ENCODE peak calls at places on chromosomes 6 and 20, in four cellular contexts. One of them, this sample, is unnamed. For H3K4me1, the result is how much of the 10 kb centered on the place peaks cover.

GRCh38 chr6:42306439-42307140 is 88.9 kb upstream of the MRPS10 start:
- DNase-seq in HCT116: no peak
- DNase-seq in OCI-LY7: no peak
- DNase-seq in left lung: no peak
- DNase-seq in this sample: no peak

GRCh38 chr20:57531986-57532566 is 7.1 kb upstream of the CTCFL start:
- DNase-seq in OCI-LY7: no peak
- DNase-seq in left lung: no peak
- DNase-seq in HCT116: no peak
- DNase-seq in this sample: no peak

GRCh38 chr6:153056308-153056707 is 53.8 kb upstream of the MTRF1L start:
- DNase-seq in HCT116: no peak
- DNase-seq in OCI-LY7: no peak
- DNase-seq in left lung: no peak
- DNase-seq in this sample: no peak

GRCh38 chr6:46468611-46469010 is 22.6 kb downstream of the RCAN2 start:
- DNase-seq in OCI-LY7: no peak
- DNase-seq in HCT116: no peak
- DNase-seq in left lung: no peak
- DNase-seq in this sample: no peak

GRCh38 chr6:157272372-157272771 is 50.9 kb downstream of the TMEM242 start:
- DNase-seq in OCI-LY7: no peak
- DNase-seq in left lung: no peak
- DNase-seq in HCT116: no peak
- DNase-seq in this sample: no peak

GRCh38 chr6:151962246-151962846 is 154.9 kb downstream of the ESR1 start:
- DNase-seq in HCT116: no peak
- DNase-seq in left lung: no peak
- DNase-seq in OCI-LY7: no peak
- DNase-seq in this sample: no peak

GRCh38 chr20:18431206-18431605 is 35.6 kb downstream of the DZANK1 start:
- DNase-seq in OCI-LY7: no peak
- DNase-seq in HCT116: no peak
- DNase-seq in left lung: no peak
- DNase-seq in this sample: no peak

GRCh38 chr6:34615574-34616229 is 59.6 kb upstream of the SPDEF start:
- DNase-seq in OCI-LY7: no peak
- DNase-seq in left lung: no peak
- DNase-seq in HCT116: no peak
- DNase-seq in this sample: no peak

GRCh38 chr20:35226775-35227681 is 538 bp downstream of the MMP24 start:
- DNase-seq in left lung: peak
- DNase-seq in OCI-LY7: peak
- DNase-seq in HCT116: no peak
- DNase-seq in this sample: peak

GRCh38 chr6:122033564-122034181 is 365.8 kb upstream of the HSF2 start:
- DNase-seq in HCT116: peak
- DNase-seq in left lung: no peak
- DNase-seq in OCI-LY7: peak
- DNase-seq in this sample: no peak

GRCh38 chr20:444862-445426 is 17.4 kb downstream of the TBC1D20 start:
- DNase-seq in HCT116: no peak
- DNase-seq in left lung: no peak
- DNase-seq in OCI-LY7: no peak
- DNase-seq in this sample: no peak

GRCh38 chr20:17485017-17485416 is 46.2 kb downstream of the BFSP1 start:
- DNase-seq in OCI-LY7: no peak
- DNase-seq in left lung: no peak
- DNase-seq in HCT116: no peak
- DNase-seq in this sample: no peak

DNA sequence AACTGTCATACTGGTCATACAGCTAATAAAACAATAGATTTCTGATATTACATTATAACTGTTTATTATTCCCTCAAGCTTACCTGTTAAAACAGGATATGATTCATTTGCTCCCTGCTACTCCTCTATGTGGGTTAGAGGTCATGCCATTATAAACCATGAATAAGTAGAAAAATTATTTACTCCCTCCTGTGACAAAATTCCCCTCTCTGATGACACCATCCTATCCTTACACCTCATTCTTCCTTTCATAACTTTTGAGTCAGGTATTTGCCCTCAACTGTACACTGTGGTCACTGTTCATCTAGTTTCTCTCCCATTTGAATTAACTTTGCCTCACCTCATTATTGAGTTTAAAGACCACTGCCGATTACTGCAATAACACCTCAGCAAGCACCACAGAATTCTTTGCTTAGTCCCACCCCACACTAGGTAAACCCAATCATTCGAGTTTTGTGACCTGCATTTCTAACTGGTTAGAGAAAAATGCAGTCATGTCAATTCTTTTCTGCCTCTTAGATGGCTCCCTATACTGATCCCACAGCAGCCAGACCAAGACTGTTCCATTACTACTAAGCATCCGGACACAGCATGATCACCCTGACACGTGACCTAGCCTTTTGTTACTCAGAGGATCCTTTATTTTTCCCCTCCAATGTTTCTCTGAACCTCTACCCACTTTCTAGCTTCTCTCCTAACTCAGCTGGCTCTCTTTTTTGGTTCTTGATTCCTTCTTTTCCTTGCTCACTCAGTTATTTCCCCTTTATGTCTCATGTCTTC is 88.1 kb downstream of the PDE10A start:
- DNase-seq in HCT116: peak
- DNase-seq in left lung: no peak
- DNase-seq in OCI-LY7: no peak
- DNase-seq in this sample: no peak
- H3K4me3 ChIP-seq in HCT116: no peak
- H3K4me3 ChIP-seq in left lung: no peak
- H3K4me3 ChIP-seq in OCI-LY7: no peak
- H3K4me3 ChIP-seq in this sample: no peak

GRCh38 chr6:6595025-6595424 is 6.5 kb downstream of the LY86 start:
- DNase-seq in HCT116: no peak
- DNase-seq in OCI-LY7: no peak
- DNase-seq in left lung: no peak
- DNase-seq in this sample: no peak

GRCh38 chr6:6590530-6590929 is 2.0 kb downstream of the LY86 start:
- DNase-seq in HCT116: no peak
- DNase-seq in left lung: no peak
- DNase-seq in OCI-LY7: peak
- DNase-seq in this sample: no peak

GRCh38 chr6:6593876-6594275 is 5.4 kb downstream of the LY86 start:
- DNase-seq in HCT116: no peak
- DNase-seq in left lung: no peak
- DNase-seq in OCI-LY7: no peak
- DNase-seq in this sample: no peak

GRCh38 chr6:6591778-6592388 is 3.4 kb downstream of the LY86 start:
- DNase-seq in HCT116: no peak
- DNase-seq in left lung: peak
- DNase-seq in OCI-LY7: peak
- DNase-seq in this sample: no peak

DNA sequence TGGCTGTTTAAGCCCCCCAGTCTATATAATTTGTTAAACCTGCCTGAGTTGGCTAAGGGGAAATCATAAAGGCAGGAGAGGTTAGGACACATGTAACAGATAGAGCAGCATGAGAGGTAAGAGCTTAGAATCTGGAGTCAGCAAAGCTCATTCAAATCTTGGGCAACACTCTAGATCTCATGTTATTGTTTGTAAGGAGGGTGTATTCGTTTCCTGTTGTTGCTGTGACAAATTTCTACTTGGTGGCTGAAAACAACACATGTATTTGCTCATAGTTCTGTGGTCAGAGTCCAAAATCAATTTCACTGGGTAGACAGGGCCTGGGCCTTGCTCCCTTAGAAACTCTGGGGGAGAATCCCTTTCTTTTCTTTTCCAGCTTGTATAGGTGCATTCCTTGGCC is 4.3 kb downstream of the LY86 start:
- DNase-seq in HCT116: no peak
- DNase-seq in left lung: no peak
- DNase-seq in OCI-LY7: no peak
- DNase-seq in this sample: no peak
- H3K4me1 ChIP-seq in HCT116: under half
- H3K4me1 ChIP-seq in left lung: half or more
- H3K4me1 ChIP-seq in OCI-LY7: half or more
- H3K4me1 ChIP-seq in this sample: under half

GRCh38 chr6:89536230-89536629 is 102.3 kb downstream of the LYRM2 start:
- DNase-seq in OCI-LY7: no peak
- DNase-seq in left lung: no peak
- DNase-seq in HCT116: no peak
- DNase-seq in this sample: no peak
- TF ChIP-seq CTCF in OCI-LY7: no peak
- TF ChIP-seq CTCF in left lung: no peak
- TF ChIP-seq CTCF in HCT116: no peak
- TF ChIP-seq CTCF in this sample: no peak

GRCh38 chr6:15401769-15402250 is 155.9 kb downstream of the JARID2 start:
- DNase-seq in HCT116: no peak
- DNase-seq in left lung: no peak
- DNase-seq in OCI-LY7: no peak
- DNase-seq in this sample: no peak
- H3K4me3 ChIP-seq in HCT116: no peak
- H3K4me3 ChIP-seq in left lung: no peak
- H3K4me3 ChIP-seq in OCI-LY7: no peak
- H3K4me3 ChIP-seq in this sample: peak

GRCh38 chr6:137095093-137095492 is 50.3 kb upstream of the IL20RA start:
- DNase-seq in left lung: no peak
- DNase-seq in HCT116: no peak
- DNase-seq in OCI-LY7: no peak
- DNase-seq in this sample: no peak
- H3K4me1 ChIP-seq in left lung: under half
- H3K4me1 ChIP-seq in HCT116: under half
- H3K4me1 ChIP-seq in OCI-LY7: half or more
- H3K4me1 ChIP-seq in this sample: under half

GRCh38 chr20:47622118-47622665 is 120.5 kb downstream of the NCOA3 start:
- DNase-seq in left lung: no peak
- DNase-seq in OCI-LY7: no peak
- DNase-seq in HCT116: no peak
- DNase-seq in this sample: no peak

GRCh38 chr20:47620808-47621805 is 119.4 kb downstream of the NCOA3 start:
- DNase-seq in left lung: no peak
- DNase-seq in HCT116: peak
- DNase-seq in OCI-LY7: peak
- DNase-seq in this sample: no peak

GRCh38 chr20:47614703-47615309 is 113.1 kb downstream of the NCOA3 start:
- DNase-seq in left lung: no peak
- DNase-seq in OCI-LY7: no peak
- DNase-seq in HCT116: no peak
- DNase-seq in this sample: no peak

GRCh38 chr20:47612670-47613069 is 111.0 kb downstream of the NCOA3 start:
- DNase-seq in OCI-LY7: peak
- DNase-seq in HCT116: no peak
- DNase-seq in left lung: no peak
- DNase-seq in this sample: no peak

DNA sequence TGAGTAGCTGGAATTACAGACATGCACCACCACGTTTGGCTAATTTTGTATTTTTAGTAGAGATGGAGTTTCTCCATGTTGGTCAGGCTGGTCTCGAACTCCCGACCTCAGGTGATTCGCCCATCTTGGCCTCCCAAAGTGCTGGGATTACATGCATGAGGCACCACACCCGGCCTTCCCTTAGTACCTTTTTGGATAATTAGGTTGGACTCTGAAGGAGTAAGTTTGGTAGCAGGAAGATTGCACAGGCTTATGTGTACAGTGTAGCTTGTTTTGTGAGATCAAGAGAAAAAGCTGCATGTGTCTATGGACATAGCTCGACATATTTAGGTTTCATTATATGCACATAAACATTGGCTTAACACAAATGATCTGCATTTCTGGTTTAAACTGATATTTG is 116.8 kb downstream of the NCOA3 start:
- DNase-seq in HCT116: no peak
- DNase-seq in OCI-LY7: no peak
- DNase-seq in left lung: no peak
- DNase-seq in this sample: no peak
- TF ChIP-seq CTCF in HCT116: no peak
- TF ChIP-seq CTCF in OCI-LY7: no peak
- TF ChIP-seq CTCF in left lung: no peak
- TF ChIP-seq CTCF in this sample: no peak

GRCh38 chr6:30450908-30451818 is 38.1 kb upstream of the HLA-E start:
- DNase-seq in HCT116: no peak
- DNase-seq in left lung: peak
- DNase-seq in OCI-LY7: no peak
- DNase-seq in this sample: peak
- H3K4me3 ChIP-seq in HCT116: no peak
- H3K4me3 ChIP-seq in left lung: no peak
- H3K4me3 ChIP-seq in OCI-LY7: no peak
- H3K4me3 ChIP-seq in this sample: peak

DNA sequence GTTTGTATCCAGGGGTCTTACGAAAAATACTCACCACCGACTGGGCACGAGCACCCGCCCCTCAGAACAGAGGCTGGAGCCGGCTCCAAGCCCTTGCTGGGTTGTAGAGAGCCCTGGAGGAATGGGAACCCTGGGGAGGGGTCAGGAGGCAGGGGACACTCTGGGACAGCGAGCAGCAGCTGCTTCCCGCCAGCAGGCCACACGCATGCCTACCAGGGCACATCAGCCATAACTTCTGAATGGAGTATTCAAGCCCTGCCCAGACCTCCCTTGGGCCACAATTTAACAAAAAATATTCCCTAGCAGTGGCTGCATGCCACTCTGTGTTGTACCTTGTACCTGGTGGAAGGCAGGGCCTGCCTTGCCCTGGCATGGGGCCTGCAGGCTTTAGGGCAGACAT is 31.6 kb upstream of the CD93 start:
- DNase-seq in HCT116: no peak
- DNase-seq in OCI-LY7: no peak
- DNase-seq in left lung: no peak
- DNase-seq in this sample: no peak
- H3K4me1 ChIP-seq in HCT116: under half
- H3K4me1 ChIP-seq in OCI-LY7: under half
- H3K4me1 ChIP-seq in left lung: half or more
- H3K4me1 ChIP-seq in this sample: under half